ENCODE peak calls at places on chromosome 2, in seven cellular contexts. H, X, U, F, I, A and P are unnamed samples.

GRCh38 chr2:149725234-149725633 is 137.7 kb upstream of the MMADHC start:
- DNase-seq in F (no peak), H (no peak), A (no peak), U (no peak), I (no peak), X (no peak), P (no peak)

GRCh38 chr2:46024146-46024779 is 272.9 kb upstream of the EPAS1 start:
- DNase-seq in U (no peak), I (no peak), F (no peak), H (no peak), A (no peak), X (no peak), P (no peak)

GRCh38 chr2:38178142-38178541 is 102.2 kb upstream of the CYP1B1 start:
- DNase-seq in U (peak), A (peak), H (peak), X (peak), F (no peak), I (peak), P (no peak)

GRCh38 chr2:19819097-19820065 is 82.4 kb downstream of the TTC32 start:
- DNase-seq in I (no peak), A (peak), H (peak), X (no peak), F (no peak), U (peak), P (no peak)

GRCh38 chr2:53233759-53234547 is 533.7 kb upstream of the CHAC2 start:
- DNase-seq in A (no peak), H (no peak), X (no peak), F (no peak), U (no peak), I (no peak), P (no peak)

GRCh38 chr2:148967484-148967883 is 71.0 kb upstream of the LYPD6B start:
- DNase-seq in X (no peak), F (no peak), A (peak), I (no peak), U (peak), H (peak), P (no peak)

GRCh38 chr2:88452151-88452851 is at the start of gene FOXI3:
- DNase-seq in X (peak), F (no peak), U (no peak), A (no peak), H (no peak), I (no peak), P (no peak)

GRCh38 chr2:216142540-216142939 is 33.4 kb downstream of the XRCC5 start:
- DNase-seq in H (peak), A (peak), F (no peak), U (peak), I (no peak), X (no peak), P (no peak)

GRCh38 chr2:207166039-207166348 is 246 bp upstream of the KLF7 start:
- DNase-seq in A (peak), X (peak), H (peak), F (peak), U (peak), I (peak), P (peak)

GRCh38 chr2:199484927-199485326 is 27.2 kb upstream of the SATB2 start:
- DNase-seq in I (no peak), F (no peak), X (no peak), H (peak), U (no peak), A (peak), P (no peak)

GRCh38 chr2:220162320-220162719 is 534.9 kb downstream of the SLC4A3 start:
- DNase-seq in U (peak), A (peak), F (no peak), X (no peak), I (no peak), H (peak), P (no peak)

GRCh38 chr2:173715483-173715882 is 249.7 kb downstream of the SP3 start:
- DNase-seq in H (peak), F (no peak), U (peak), A (no peak), X (no peak), I (no peak), P (no peak)

GRCh38 chr2:216827073-216827725 is 32.7 kb downstream of the TNP1 start:
- DNase-seq in U (no peak), I (no peak), F (no peak), H (no peak), A (no peak), X (peak), P (no peak)

GRCh38 chr2:12005886-12006681 is 259.7 kb downstream of the LPIN1 start:
- DNase-seq in F (peak), A (peak), I (peak), U (peak), H (no peak), X (no peak), P (peak)

GRCh38 chr2:142165790-142166189 is 35.0 kb upstream of the LRP1B start:
- DNase-seq in X (no peak), H (peak), I (no peak), U (peak), F (no peak), A (peak), P (no peak)

GRCh38 chr2:70714141-70714905 is 53.7 kb downstream of the ADD2 start:
- DNase-seq in A (no peak), X (peak), F (no peak), I (no peak), H (no peak), U (no peak), P (no peak)

GRCh38 chr2:240392948-240393830 is 42.3 kb upstream of the GPC1 start:
- DNase-seq in X (peak), I (no peak), F (peak), U (no peak), A (no peak), H (no peak), P (no peak)

GRCh38 chr2:238510911-238511613 is 84.3 kb downstream of the ASB1 start:
- DNase-seq in X (peak), F (peak), U (no peak), H (no peak), I (no peak), A (no peak), P (no peak)

DNA sequence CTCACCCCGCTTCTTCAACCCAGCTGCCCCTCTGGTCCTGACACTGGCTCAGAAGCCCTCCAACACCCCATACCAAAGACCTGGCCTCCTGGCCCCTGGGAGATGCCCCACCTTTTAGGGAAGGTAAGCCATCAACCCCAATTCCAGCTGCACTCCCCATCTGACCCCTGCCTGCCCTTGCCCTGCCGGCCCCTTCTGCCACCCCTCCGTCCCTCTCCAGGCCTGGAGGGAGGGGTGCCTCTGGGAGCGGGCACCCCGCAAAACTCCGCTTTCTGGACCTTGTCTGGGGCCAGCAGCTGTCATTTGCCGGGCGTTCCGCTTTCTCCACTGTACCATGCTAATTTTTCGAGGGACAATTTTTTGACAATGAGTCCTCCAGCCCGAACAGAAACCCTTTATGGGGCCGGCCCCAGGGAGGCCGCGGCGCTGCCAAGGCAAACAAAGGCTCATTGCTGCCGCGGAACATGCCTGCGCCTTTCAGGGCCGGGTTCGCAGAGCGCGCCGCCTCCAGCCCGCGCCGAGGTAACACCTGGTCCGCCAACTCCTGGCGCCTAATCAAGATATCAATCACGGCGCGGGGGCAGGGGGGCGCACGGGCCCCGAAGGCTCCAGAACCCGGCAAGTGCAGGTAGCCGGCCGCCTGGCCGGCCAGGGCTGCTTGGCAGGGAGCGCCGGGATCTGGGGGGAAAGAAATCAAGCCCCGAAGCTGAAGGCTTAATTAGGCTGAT is 96.0 kb downstream of the INHBB start:
- DNase-seq in U (no peak), A (peak), I (peak), X (peak), H (peak), F (peak), P (no peak)
- H3K4me3 ChIP-seq in U (no peak), A (peak), I (peak), X (peak), H (peak), F (no peak), P (peak)

GRCh38 chr2:237456200-237456731 is 30.8 kb upstream of the MLPH start:
- DNase-seq in H (peak), U (peak), X (peak), F (no peak), I (no peak), A (peak), P (no peak)
- H3K4me3 ChIP-seq in H (no peak), U (no peak), X (no peak), F (no peak), I (no peak), A (no peak), P (no peak)

DNA sequence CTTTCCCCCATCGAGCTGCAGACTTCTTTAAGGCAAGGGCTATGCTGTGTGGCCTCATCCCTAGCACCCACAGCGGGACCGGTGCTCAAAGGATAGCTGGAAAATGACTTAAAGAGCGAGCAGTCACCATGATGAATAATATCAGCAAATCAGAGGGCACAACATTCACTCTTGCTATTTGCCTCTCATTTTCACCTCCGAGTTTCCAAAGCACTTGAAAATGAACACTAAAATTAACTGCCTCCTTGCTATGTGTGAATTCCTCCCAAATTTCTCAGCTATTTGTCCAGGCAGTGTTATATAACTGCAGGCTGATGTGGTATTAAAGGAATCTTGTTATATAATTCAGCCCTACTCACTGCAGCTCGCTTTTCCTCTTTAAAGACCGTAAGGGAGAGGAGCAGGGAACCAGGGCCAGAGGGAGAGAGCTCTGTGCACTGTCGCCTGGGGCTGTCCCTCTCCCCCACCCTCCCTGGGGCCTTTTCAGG is 1.5 kb downstream of the CYS1 start:
- DNase-seq in A (peak), H (peak), F (peak), I (no peak), X (no peak), U (no peak), P (no peak)
- H3K4me3 ChIP-seq in A (peak), H (peak), F (peak), I (peak), X (peak), U (no peak), P (peak)

DNA sequence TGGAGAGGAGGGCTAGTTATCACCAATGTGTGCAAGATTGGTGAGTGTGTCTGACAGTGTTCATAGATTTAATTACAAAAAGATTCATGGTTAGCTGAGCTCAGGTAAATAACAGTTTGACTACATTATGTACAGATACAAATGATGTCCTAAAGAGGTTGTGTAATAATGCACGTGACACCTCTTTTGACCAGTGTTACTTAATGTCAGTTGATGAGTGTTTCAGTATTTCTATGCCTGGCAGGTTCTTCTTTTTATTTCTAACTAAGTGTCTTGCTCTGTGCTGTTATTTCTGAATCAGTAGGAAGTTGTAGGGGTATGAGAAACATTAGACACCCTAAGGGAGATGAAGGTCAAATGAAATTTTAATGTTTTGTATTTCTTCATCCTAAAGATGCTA is 7.9 kb upstream of the INHBB start:
- DNase-seq in F (no peak), U (no peak), A (no peak), I (no peak), H (no peak), X (no peak), P (no peak)
- H3K4me3 ChIP-seq in F (no peak), U (no peak), A (no peak), I (no peak), H (no peak), X (no peak), P (no peak)

GRCh38 chr2:71892896-71893295 is 254.8 kb downstream of the CYP26B1 start:
- DNase-seq in I (no peak), U (no peak), F (no peak), X (no peak), A (no peak), H (no peak), P (no peak)

GRCh38 chr2:71892132-71892730 is 255.4 kb downstream of the CYP26B1 start:
- DNase-seq in H (no peak), X (no peak), U (no peak), A (no peak), F (no peak), I (no peak), P (no peak)

GRCh38 chr2:71893646-71894045 is 254.0 kb downstream of the CYP26B1 start:
- DNase-seq in H (no peak), U (no peak), F (no peak), A (no peak), I (no peak), X (no peak), P (no peak)

GRCh38 chr2:71895320-71896161 is 252.1 kb downstream of the CYP26B1 start:
- DNase-seq in I (no peak), U (no peak), F (no peak), A (no peak), X (no peak), H (no peak), P (no peak)

GRCh38 chr2:71894266-71894665 is 253.4 kb downstream of the CYP26B1 start:
- DNase-seq in U (no peak), H (no peak), X (no peak), F (no peak), I (no peak), A (no peak), P (no peak)
- H3K4me3 ChIP-seq in U (no peak), H (no peak), X (no peak), F (no peak), I (no peak), A (no peak), P (no peak)

GRCh38 chr2:152407204-152407721 is 72.3 kb downstream of the FMNL2 start:
- DNase-seq in H (peak), I (no peak), F (peak), U (peak), A (peak), X (peak), P (no peak)
- H3K4me3 ChIP-seq in H (peak), I (no peak), F (peak), U (peak), A (peak), X (peak), P (no peak)

GRCh38 chr2:101738649-101739048 is 41.1 kb downstream of the MAP4K4 start:
- DNase-seq in X (no peak), U (no peak), H (no peak), F (no peak), I (no peak), A (no peak), P (no peak)

GRCh38 chr2:101737478-101738240 is 40.2 kb downstream of the MAP4K4 start:
- DNase-seq in X (no peak), H (peak), A (no peak), U (peak), I (no peak), F (no peak), P (no peak)

GRCh38 chr2:101743288-101743687 is 45.8 kb downstream of the MAP4K4 start:
- DNase-seq in F (no peak), U (no peak), I (no peak), A (no peak), H (no peak), X (no peak), P (no peak)

GRCh38 chr2:101741775-101742520 is 44.4 kb downstream of the MAP4K4 start:
- DNase-seq in H (no peak), U (no peak), I (no peak), F (no peak), A (no peak), X (no peak), P (no peak)

DNA sequence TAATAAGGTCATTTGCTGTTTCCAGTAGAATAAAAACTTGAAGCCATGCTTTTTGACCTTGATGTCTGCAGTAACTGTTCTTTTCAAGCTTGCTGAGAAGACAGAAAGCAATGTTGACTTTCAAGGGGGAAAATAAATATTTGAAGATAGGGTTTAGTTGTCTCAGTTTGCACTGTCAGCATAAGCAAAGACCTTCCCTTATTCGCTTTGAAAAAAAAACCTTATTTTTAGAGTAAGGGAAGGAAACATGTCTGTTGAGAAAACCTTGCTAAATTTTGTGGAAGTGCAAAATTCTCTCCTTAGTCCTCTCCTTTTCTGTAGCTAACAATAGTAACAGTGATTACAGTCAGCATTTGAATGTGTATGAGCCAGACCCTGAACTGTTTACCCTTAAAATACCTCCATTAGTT is 43.1 kb downstream of the MAP4K4 start:
- DNase-seq in U (no peak), A (no peak), F (no peak), X (no peak), H (no peak), I (no peak), P (no peak)
- H3K4me3 ChIP-seq in U (no peak), A (no peak), F (no peak), X (no peak), H (no peak), I (no peak), P (no peak)